ENCODE peak calls at places on chromosomes 6 and 20, in four cellular contexts. Y, W, J and B are unnamed samples.

GRCh38 chr6:1029196-1029595 is 282.7 kb upstream of the FOXQ1 start:
- DNase-seq in J (no peak), Y (peak), W (peak), B (no peak)

GRCh38 chr20:64116541-64117423 is 9.4 kb upstream of the NPBWR2 start:
- DNase-seq in W (no peak), J (peak), Y (peak), B (no peak)

GRCh38 chr6:75296811-75297779 is 12.5 kb upstream of the TMEM30A start:
- DNase-seq in J (no peak), Y (no peak), W (no peak), B (no peak)

GRCh38 chr20:7703436-7703835 is 236.8 kb downstream of the HAO1 start:
- DNase-seq in W (no peak), Y (no peak), J (no peak), B (no peak)

GRCh38 chr20:63652192-63652980 is 838 bp downstream of the STMN3 start:
- DNase-seq in W (peak), J (no peak), Y (no peak), B (peak)

GRCh38 chr6:55185144-55185543 is 10.8 kb downstream of the HCRTR2 start:
- DNase-seq in Y (no peak), W (no peak), J (no peak), B (no peak)

GRCh38 chr6:147285087-147285855 is 81.1 kb downstream of the STXBP5 start:
- DNase-seq in J (no peak), W (no peak), Y (no peak), B (no peak)

GRCh38 chr6:15798856-15799255 is 136.0 kb upstream of the DTNBP1 start:
- DNase-seq in Y (no peak), J (no peak), W (no peak), B (no peak)

GRCh38 chr6:99613398-99613704 is 6.7 kb downstream of the PRDM13 start:
- DNase-seq in J (no peak), W (no peak), Y (no peak), B (peak)

GRCh38 chr20:58889334-58890072 is 37.0 kb downstream of the GNAS start:
- DNase-seq in J (no peak), Y (no peak), W (no peak), B (no peak)

GRCh38 chr6:14729186-14729871 is 516.5 kb upstream of the JARID2 start:
- DNase-seq in J (no peak), Y (no peak), W (no peak), B (no peak)

GRCh38 chr6:170137911-170138910 is 152.7 kb downstream of the DLL1 start:
- DNase-seq in W (no peak), Y (peak), J (peak), B (no peak)

GRCh38 chr20:33945391-33946079 is 48.2 kb upstream of the RALY start:
- DNase-seq in Y (no peak), J (no peak), W (no peak), B (no peak)

DNA sequence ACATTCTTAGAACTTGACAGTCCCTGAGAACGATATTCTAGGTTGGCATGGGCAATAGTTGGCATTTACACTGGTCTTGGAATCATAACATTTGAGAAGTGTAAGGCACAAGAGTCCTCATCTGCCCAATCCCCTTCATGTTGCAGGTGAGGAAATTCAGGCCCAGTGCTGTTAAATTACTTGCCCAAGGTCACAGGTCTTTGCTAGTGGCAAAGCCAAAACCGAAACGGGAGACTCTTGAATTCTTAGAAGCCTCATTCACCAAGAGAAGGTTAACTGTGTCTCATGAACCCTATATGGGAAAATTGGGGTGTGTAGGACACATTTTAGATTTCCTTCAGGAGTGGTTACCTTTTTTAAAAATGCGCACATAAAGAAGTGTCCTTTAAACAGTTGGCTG is 7.2 kb downstream of the E2F3 start:
- DNase-seq in Y (no peak), J (no peak), W (no peak), B (no peak)
- TF ChIP-seq CTCF in Y (no peak), J (no peak), W (no peak), B (no peak)

DNA sequence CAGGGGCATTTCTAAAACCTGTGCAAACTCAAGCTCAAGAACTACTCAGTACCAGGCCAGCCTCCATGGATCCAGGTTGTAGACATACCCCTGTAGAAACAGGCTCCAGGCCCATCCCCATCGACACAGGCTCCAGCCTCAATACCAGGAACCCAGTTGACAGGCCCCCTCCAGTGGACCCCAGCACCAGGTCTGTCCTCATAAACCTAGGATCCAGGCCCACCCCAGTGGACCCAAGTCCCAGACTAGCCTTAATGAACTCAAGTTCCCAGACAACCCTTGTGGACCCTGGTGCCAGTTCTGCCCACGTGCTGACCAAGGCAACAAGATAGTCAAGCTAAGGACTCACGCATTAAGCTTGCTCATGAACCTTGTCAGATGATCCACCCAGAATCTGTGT is 476.9 kb downstream of the TBC1D32 start:
- DNase-seq in W (no peak), J (no peak), Y (no peak), B (no peak)
- TF ChIP-seq CTCF in W (no peak), J (no peak), Y (no peak), B (no peak)

GRCh38 chr6:31129130-31129529 is 8.9 kb upstream of the CDSN start:
- DNase-seq in W (no peak), J (no peak), Y (no peak), B (no peak)

GRCh38 chr6:31128093-31128676 is 7.9 kb upstream of the CDSN start:
- DNase-seq in Y (no peak), W (peak), J (no peak), B (peak)

GRCh38 chr6:31125586-31126363 is 5.5 kb upstream of the CDSN start:
- DNase-seq in W (peak), Y (no peak), J (no peak), B (no peak)

GRCh38 chr6:31125162-31125561 is 4.9 kb upstream of the CDSN start:
- DNase-seq in W (peak), J (peak), Y (no peak), B (no peak)

GRCh38 chr6:31126416-31127175 is 6.3 kb upstream of the CDSN start:
- DNase-seq in W (no peak), Y (no peak), J (no peak), B (no peak)
- TF ChIP-seq CTCF in W (no peak), Y (no peak), J (no peak), B (no peak)

GRCh38 chr6:77926198-77926752 is 273.4 kb downstream of the MEI4 start:
- DNase-seq in Y (no peak), J (no peak), W (no peak), B (no peak)
- TF ChIP-seq CTCF in Y (no peak), J (no peak), W (no peak), B (peak)

DNA sequence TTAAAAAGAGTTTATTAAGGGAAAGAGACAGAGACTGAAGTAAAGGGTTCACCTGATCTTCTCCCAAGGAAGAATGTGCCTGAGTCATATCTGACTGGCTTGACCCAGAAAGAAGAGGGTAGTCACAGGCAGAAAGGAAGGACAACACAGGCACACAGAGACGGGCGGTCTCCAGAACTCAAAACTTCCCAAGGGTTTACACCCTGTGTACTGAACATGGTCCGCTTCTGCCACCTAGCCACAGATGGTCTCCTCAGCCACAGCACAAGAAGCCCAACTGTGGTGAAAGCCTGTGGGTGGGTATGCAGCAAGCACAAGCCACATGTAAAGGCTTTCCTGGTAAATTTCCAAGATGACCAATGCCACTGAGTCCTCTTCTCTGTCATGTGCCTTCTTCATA is 17.2 kb downstream of the UNC5CL start:
- DNase-seq in J (no peak), W (peak), Y (no peak), B (no peak)
- TF ChIP-seq CTCF in J (no peak), W (no peak), Y (no peak), B (no peak)

DNA sequence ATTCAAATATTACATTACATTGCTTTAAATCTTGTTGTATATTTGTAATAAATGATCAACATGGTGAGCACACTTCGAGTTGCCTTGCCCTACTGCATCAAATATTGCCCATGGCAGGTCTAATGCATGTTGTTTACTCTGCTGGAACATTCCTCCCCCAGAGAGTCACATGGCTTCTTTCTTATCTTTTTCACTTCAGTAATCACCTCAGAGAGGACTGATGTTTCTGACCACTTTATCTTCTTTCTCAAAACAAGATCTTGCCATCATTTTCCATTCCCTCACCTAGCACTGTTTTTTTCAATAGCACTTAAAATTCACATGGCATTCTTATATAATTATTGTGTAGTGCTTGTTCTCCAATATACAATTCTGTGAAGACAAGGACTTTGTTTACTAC is 243.5 kb upstream of the THEMIS start:
- DNase-seq in W (no peak), J (no peak), Y (no peak), B (no peak)
- TF ChIP-seq CTCF in W (no peak), J (no peak), Y (no peak), B (no peak)

GRCh38 chr20:38172344-38172743 is 7.3 kb upstream of the TGM2 start:
- DNase-seq in W (no peak), J (peak), Y (no peak), B (no peak)
- TF ChIP-seq CTCF in W (no peak), J (no peak), Y (no peak), B (no peak)

DNA sequence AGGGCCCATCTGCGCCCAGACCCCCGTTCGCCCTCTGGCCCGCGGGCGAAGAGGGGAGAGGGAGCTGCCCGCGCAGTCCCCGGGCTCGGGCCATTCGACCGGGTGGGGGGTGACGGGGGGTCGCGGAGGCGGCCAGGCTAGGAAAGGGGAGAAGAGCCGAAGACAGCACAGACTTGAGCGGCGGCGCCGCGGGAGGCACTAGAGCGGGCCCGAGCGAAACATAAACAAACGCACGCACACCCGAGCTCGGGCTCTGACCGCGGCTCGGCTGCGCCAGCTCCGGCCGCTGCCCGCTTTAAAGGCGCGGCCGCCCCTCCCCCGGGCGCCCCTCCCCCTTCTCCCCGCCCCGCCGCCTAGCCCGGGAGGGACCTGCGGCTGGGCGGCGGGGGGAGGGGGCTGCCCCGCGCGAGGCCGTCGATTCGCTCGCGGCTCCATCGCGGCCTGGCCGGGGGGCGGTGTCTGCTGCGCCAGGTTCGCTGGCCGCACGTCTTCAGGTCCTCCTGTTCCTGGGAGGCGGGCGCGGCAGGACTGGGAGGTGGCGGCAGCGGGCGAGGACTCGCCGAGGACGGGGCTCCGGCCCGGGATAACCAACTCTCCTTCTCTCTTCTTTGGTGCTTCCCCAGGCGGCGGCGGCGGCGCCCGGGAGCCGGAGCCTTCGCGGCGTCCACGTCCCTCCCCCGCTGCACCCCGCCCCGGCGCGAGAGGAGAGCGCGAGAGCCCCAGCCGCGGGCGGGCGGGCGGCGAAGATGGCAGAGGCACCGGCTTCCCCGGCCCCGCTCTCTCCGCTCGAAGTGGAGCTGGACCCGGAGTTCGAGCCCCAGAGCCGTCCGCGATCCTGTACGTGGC is at the start of gene FOXO3:
- DNase-seq in J (peak), Y (peak), W (peak), B (peak)
- TF ChIP-seq CTCF in J (peak), Y (no peak), W (no peak), B (no peak)